ENCODE peak calls at places on chromosome X, in seven cellular contexts. One of them, this sample, is unnamed. For H3K27me3 and H3K36me3, the result is how much of the 10 kb centered on the place peaks cover.

GRCh38 chrX:139554991-139555675 is 24.6 kb downstream of the F9 start:
- DNase-seq in aorta: peak
- DNase-seq in heart right ventricle: no peak
- DNase-seq in ovary: no peak
- DNase-seq in ascending aorta: no peak
- DNase-seq in cardiac muscle cell: no peak
- DNase-seq in GM06990: peak
- DNase-seq in this sample: no peak

GRCh38 chrX:16445166-16445752 is 204.7 kb upstream of the S100G start:
- DNase-seq in ovary: no peak
- DNase-seq in ascending aorta: no peak
- DNase-seq in GM06990: peak
- DNase-seq in aorta: no peak
- DNase-seq in heart right ventricle: no peak
- DNase-seq in cardiac muscle cell: peak
- DNase-seq in this sample: no peak

GRCh38 chrX:3026074-3026588 is 15.1 kb upstream of the ARSF start:
- DNase-seq in ovary: no peak
- DNase-seq in GM06990: no peak
- DNase-seq in ascending aorta: no peak
- DNase-seq in cardiac muscle cell: no peak
- DNase-seq in heart right ventricle: no peak
- DNase-seq in aorta: no peak
- DNase-seq in this sample: no peak

GRCh38 chrX:70452143-70452733 is 7.6 kb downstream of the DLG3 start:
- DNase-seq in aorta: peak
- DNase-seq in GM06990: peak
- DNase-seq in heart right ventricle: peak
- DNase-seq in ascending aorta: no peak
- DNase-seq in cardiac muscle cell: peak
- DNase-seq in ovary: peak
- DNase-seq in this sample: peak

GRCh38 chrX:1020634-1021166 is 191.7 kb downstream of the CRLF2 start:
- DNase-seq in ovary: no peak
- DNase-seq in cardiac muscle cell: no peak
- DNase-seq in heart right ventricle: no peak
- DNase-seq in GM06990: no peak
- DNase-seq in ascending aorta: no peak
- DNase-seq in aorta: no peak
- DNase-seq in this sample: no peak

GRCh38 chrX:19579485-19579884 is 64.2 kb upstream of the MAP3K15 start:
- DNase-seq in ascending aorta: no peak
- DNase-seq in aorta: no peak
- DNase-seq in heart right ventricle: no peak
- DNase-seq in cardiac muscle cell: no peak
- DNase-seq in ovary: no peak
- DNase-seq in GM06990: no peak
- DNase-seq in this sample: no peak

GRCh38 chrX:4674028-4674782 is 960.8 kb upstream of the PRKX start:
- DNase-seq in ovary: no peak
- DNase-seq in aorta: no peak
- DNase-seq in GM06990: no peak
- DNase-seq in ascending aorta: no peak
- DNase-seq in heart right ventricle: no peak
- DNase-seq in cardiac muscle cell: no peak
- DNase-seq in this sample: no peak

GRCh38 chrX:154436597-154437397 is at the start of gene GDI1:
- DNase-seq in cardiac muscle cell: peak
- DNase-seq in GM06990: peak
- DNase-seq in ovary: peak
- DNase-seq in aorta: no peak
- DNase-seq in heart right ventricle: peak
- DNase-seq in ascending aorta: no peak
- DNase-seq in this sample: peak

GRCh38 chrX:41824551-41824950 is 98.8 kb downstream of the CASK start:
- DNase-seq in GM06990: no peak
- DNase-seq in cardiac muscle cell: no peak
- DNase-seq in ascending aorta: no peak
- DNase-seq in heart right ventricle: peak
- DNase-seq in aorta: no peak
- DNase-seq in ovary: no peak
- DNase-seq in this sample: no peak

GRCh38 chrX:68432648-68433047 is 647 bp downstream of the OPHN1 start:
- DNase-seq in ovary: no peak
- DNase-seq in GM06990: no peak
- DNase-seq in cardiac muscle cell: peak
- DNase-seq in heart right ventricle: no peak
- DNase-seq in ascending aorta: no peak
- DNase-seq in aorta: no peak
- DNase-seq in this sample: no peak

GRCh38 chrX:48854898-48855297 is 19.5 kb upstream of the PCSK1N start:
- DNase-seq in GM06990: no peak
- DNase-seq in aorta: no peak
- DNase-seq in heart right ventricle: no peak
- DNase-seq in ovary: no peak
- DNase-seq in ascending aorta: no peak
- DNase-seq in cardiac muscle cell: no peak
- DNase-seq in this sample: no peak

GRCh38 chrX:49000640-49001039 is 1.4 kb downstream of the GRIPAP1 start:
- DNase-seq in aorta: no peak
- DNase-seq in ovary: no peak
- DNase-seq in cardiac muscle cell: no peak
- DNase-seq in heart right ventricle: no peak
- DNase-seq in ascending aorta: no peak
- DNase-seq in GM06990: no peak
- DNase-seq in this sample: no peak

GRCh38 chrX:19852014-19853005 is 35.1 kb downstream of the SH3KBP1 start:
- DNase-seq in heart right ventricle: peak
- DNase-seq in ovary: no peak
- DNase-seq in ascending aorta: no peak
- DNase-seq in GM06990: no peak
- DNase-seq in aorta: no peak
- DNase-seq in cardiac muscle cell: no peak
- DNase-seq in this sample: peak

GRCh38 chrX:134658421-134658896 is at the start of gene PLAC1:
- DNase-seq in aorta: no peak
- DNase-seq in GM06990: no peak
- DNase-seq in heart right ventricle: no peak
- DNase-seq in ovary: no peak
- DNase-seq in cardiac muscle cell: no peak
- DNase-seq in ascending aorta: no peak
- DNase-seq in this sample: no peak

GRCh38 chrX:134661295-134661694 is 3.0 kb upstream of the PLAC1 start:
- DNase-seq in cardiac muscle cell: no peak
- DNase-seq in ovary: no peak
- DNase-seq in heart right ventricle: no peak
- DNase-seq in ascending aorta: no peak
- DNase-seq in aorta: no peak
- DNase-seq in GM06990: no peak
- DNase-seq in this sample: no peak

GRCh38 chrX:134658002-134658401 is 269 bp downstream of the PLAC1 start:
- DNase-seq in aorta: no peak
- DNase-seq in GM06990: no peak
- DNase-seq in ovary: no peak
- DNase-seq in cardiac muscle cell: no peak
- DNase-seq in ascending aorta: no peak
- DNase-seq in heart right ventricle: no peak
- DNase-seq in this sample: no peak

GRCh38 chrX:134659761-134660160 is 1.5 kb upstream of the PLAC1 start:
- DNase-seq in aorta: no peak
- DNase-seq in ovary: no peak
- DNase-seq in ascending aorta: no peak
- DNase-seq in heart right ventricle: no peak
- DNase-seq in cardiac muscle cell: no peak
- DNase-seq in GM06990: no peak
- DNase-seq in this sample: no peak

DNA sequence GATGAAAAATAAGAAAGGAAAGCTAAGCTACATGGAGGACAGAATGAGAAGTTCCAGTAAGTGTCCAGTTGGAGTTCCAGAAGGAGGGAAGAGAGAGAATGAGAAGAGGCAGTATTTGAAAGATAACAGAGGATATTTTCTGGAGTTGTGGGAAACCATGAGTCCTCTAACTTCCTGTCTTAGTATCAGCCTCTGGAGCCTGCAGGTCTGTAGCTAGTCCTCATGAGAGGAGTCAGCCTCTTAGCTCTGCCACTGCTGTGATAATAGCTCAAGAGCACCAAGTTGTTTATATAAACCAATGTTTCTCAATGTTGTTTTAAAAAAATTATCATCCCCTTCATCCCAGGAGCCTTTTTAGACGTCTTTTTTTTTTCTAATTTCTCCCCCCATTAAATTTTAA is 2.4 kb upstream of the PLAC1 start:
- DNase-seq in heart right ventricle: no peak
- DNase-seq in ovary: no peak
- DNase-seq in aorta: no peak
- DNase-seq in cardiac muscle cell: no peak
- DNase-seq in GM06990: no peak
- DNase-seq in ascending aorta: no peak
- DNase-seq in this sample: no peak
- H3K27me3 ChIP-seq in heart right ventricle: under half
- H3K27me3 ChIP-seq in ovary: under half
- H3K27me3 ChIP-seq in aorta: under half
- H3K27me3 ChIP-seq in cardiac muscle cell: under half
- H3K27me3 ChIP-seq in GM06990: under half
- H3K27me3 ChIP-seq in ascending aorta: under half
- H3K27me3 ChIP-seq in this sample: under half

DNA sequence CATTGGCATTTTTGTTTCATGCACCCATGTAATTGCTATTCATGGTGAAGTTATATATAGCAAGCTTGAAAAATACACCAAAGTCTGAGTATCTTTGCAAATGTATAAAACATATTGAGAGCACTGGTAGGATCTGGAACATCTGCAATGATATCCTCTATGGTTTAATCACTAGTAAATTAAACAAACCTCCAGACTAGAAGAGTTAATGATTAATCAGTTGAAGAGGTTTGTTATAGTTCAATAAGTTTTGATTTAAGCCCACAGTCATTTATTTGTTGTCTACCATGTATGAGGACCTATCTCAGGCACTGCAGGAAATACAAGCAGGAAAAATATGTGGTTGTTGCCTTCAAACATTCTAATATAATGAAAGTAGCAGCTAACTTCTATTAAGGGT is 16.4 kb downstream of the CYBB start:
- DNase-seq in GM06990: no peak
- DNase-seq in ascending aorta: no peak
- DNase-seq in ovary: no peak
- DNase-seq in heart right ventricle: no peak
- DNase-seq in cardiac muscle cell: no peak
- DNase-seq in aorta: no peak
- DNase-seq in this sample: no peak
- H3K36me3 ChIP-seq in GM06990: under half
- H3K36me3 ChIP-seq in ascending aorta: under half
- H3K36me3 ChIP-seq in ovary: under half
- H3K36me3 ChIP-seq in heart right ventricle: under half
- H3K36me3 ChIP-seq in cardiac muscle cell: under half
- H3K36me3 ChIP-seq in aorta: under half
- H3K36me3 ChIP-seq in this sample: under half

GRCh38 chrX:46208225-46208854 is 336.9 kb downstream of the ZNF674 start:
- DNase-seq in ovary: no peak
- DNase-seq in heart right ventricle: no peak
- DNase-seq in aorta: no peak
- DNase-seq in ascending aorta: no peak
- DNase-seq in GM06990: peak
- DNase-seq in cardiac muscle cell: no peak
- DNase-seq in this sample: no peak
- H3K4me3 ChIP-seq in ovary: no peak
- H3K4me3 ChIP-seq in heart right ventricle: no peak
- H3K4me3 ChIP-seq in aorta: no peak
- H3K4me3 ChIP-seq in ascending aorta: no peak
- H3K4me3 ChIP-seq in GM06990: no peak
- H3K4me3 ChIP-seq in cardiac muscle cell: no peak
- H3K4me3 ChIP-seq in this sample: no peak

GRCh38 chrX:119303137-119303536 is 67.1 kb downstream of the PGRMC1 start:
- DNase-seq in GM06990: no peak
- DNase-seq in ascending aorta: no peak
- DNase-seq in heart right ventricle: no peak
- DNase-seq in aorta: no peak
- DNase-seq in ovary: no peak
- DNase-seq in cardiac muscle cell: no peak
- DNase-seq in this sample: no peak
- H3K27me3 ChIP-seq in GM06990: under half
- H3K27me3 ChIP-seq in ascending aorta: under half
- H3K27me3 ChIP-seq in heart right ventricle: under half
- H3K27me3 ChIP-seq in aorta: under half
- H3K27me3 ChIP-seq in ovary: under half
- H3K27me3 ChIP-seq in cardiac muscle cell: under half
- H3K27me3 ChIP-seq in this sample: under half

This sample was measured in sigmoid colon.